ENCODE peak calls at places on chromosome 1, in eight cellular contexts. L is neural progenitor cell; O is esophagus squamous epithelium; S is epithelial cell of esophagus; D is mucosa of descending colon; X is left ventricle myocardium inferior; A is AG09309; U is CD8-positive, alpha-beta T cell. W is an unnamed sample.

GRCh38 chr1:100670083-100670482 is 49.5 kb upstream of the VCAM1 start:
- DNase-seq in L (no peak), O (no peak), S (no peak), D (no peak), X (no peak), A (no peak), U (no peak), W (no peak)

GRCh38 chr1:100188617-100189016 is 10.6 kb upstream of the LRRC39 start:
- DNase-seq in L (no peak), O (no peak), S (no peak), D (no peak), X (no peak), A (peak), U (no peak), W (no peak)

GRCh38 chr1:214801191-214801590 is 198.2 kb downstream of the CENPF start:
- DNase-seq in L (no peak), O (no peak), S (peak), D (no peak), X (no peak), A (no peak), U (no peak), W (no peak)

GRCh38 chr1:23923592-23924495 is 10.7 kb upstream of the CNR2 start:
- DNase-seq in L (no peak), O (no peak), S (no peak), D (no peak), X (no peak), A (no peak), U (no peak), W (no peak)

GRCh38 chr1:118304722-118305344 is 119.8 kb upstream of the SPAG17 start:
- DNase-seq in L (peak), O (no peak), S (peak), D (peak), X (no peak), A (no peak), U (no peak), W (no peak)

GRCh38 chr1:96306809-96307208 is 414.8 kb upstream of the PTBP2 start:
- DNase-seq in L (no peak), O (no peak), S (peak), D (no peak), X (no peak), A (peak), U (no peak), W (no peak)

GRCh38 chr1:185520188-185520935 is 203.3 kb upstream of the IVNS1ABP start:
- DNase-seq in L (no peak), O (no peak), S (peak), D (no peak), X (no peak), A (no peak), U (no peak), W (no peak)

GRCh38 chr1:12615916-12616708 is 1.9 kb downstream of the DHRS3 start:
- DNase-seq in L (peak), O (no peak), S (peak), D (peak), X (peak), A (no peak), U (no peak), W (no peak)

GRCh38 chr1:19009882-19010321 is 53.4 kb upstream of the IFFO2 start:
- DNase-seq in L (peak), O (no peak), S (peak), D (no peak), X (no peak), A (peak), U (no peak), W (no peak)

GRCh38 chr1:180155202-180155682 is 573 bp downstream of the QSOX1 start:
- DNase-seq in L (peak), O (no peak), S (no peak), D (peak), X (no peak), A (no peak), U (no peak), W (no peak)

GRCh38 chr1:41740630-41741239 is 178.0 kb downstream of the HIVEP3 start:
- DNase-seq in L (no peak), O (no peak), S (peak), D (no peak), X (no peak), A (no peak), U (no peak), W (no peak)

GRCh38 chr1:84497631-84498278 is 8.4 kb upstream of the SPATA1 start:
- DNase-seq in L (no peak), O (no peak), S (no peak), D (no peak), X (no peak), A (no peak), U (no peak), W (no peak)

GRCh38 chr1:206705187-206705586 is 20.5 kb downstream of the MAPKAPK2 start:
- DNase-seq in L (peak), O (no peak), S (peak), D (no peak), X (no peak), A (peak), U (no peak), W (no peak)

GRCh38 chr1:86169625-86170024 is 13.1 kb upstream of the COL24A1 start:
- DNase-seq in L (no peak), O (no peak), S (peak), D (no peak), X (no peak), A (no peak), U (no peak), W (no peak)

GRCh38 chr1:160739098-160739511 is at the start of gene SLAMF7:
- DNase-seq in L (no peak), O (no peak), S (peak), D (peak), X (no peak), A (no peak), U (no peak), W (no peak)

GRCh38 chr1:201376464-201377374 is 761 bp downstream of the TNNT2 start:
- DNase-seq in L (peak), O (no peak), S (peak), D (peak), X (no peak), A (no peak), U (no peak), W (no peak)

GRCh38 chr1:207649865-207650580 is 5.1 kb downstream of the CR1L start:
- DNase-seq in L (no peak), O (no peak), S (no peak), D (no peak), X (no peak), A (no peak), U (no peak), W (no peak)

GRCh38 chr1:66313446-66313845 is 220.5 kb upstream of the SGIP1 start:
- DNase-seq in L (no peak), O (no peak), S (peak), D (no peak), X (no peak), A (no peak), U (no peak), W (no peak)

GRCh38 chr1:234980224-234980656 is 148.4 kb downstream of the TOMM20 start:
- DNase-seq in L (no peak), O (no peak), S (peak), D (no peak), X (no peak), A (no peak), U (no peak), W (no peak)

GRCh38 chr1:13976485-13976884 is 276.5 kb downstream of the PRDM2 start:
- DNase-seq in L (no peak), O (no peak), S (no peak), D (no peak), X (no peak), A (no peak), U (no peak), W (no peak)

GRCh38 chr1:87179851-87180519 is 148.7 kb upstream of the LMO4 start:
- DNase-seq in L (no peak), O (no peak), S (no peak), D (no peak), X (no peak), A (no peak), U (no peak), W (no peak)

GRCh38 chr1:24572301-24572700 is 16.4 kb downstream of the NCMAP start:
- DNase-seq in L (no peak), O (no peak), S (no peak), D (no peak), X (no peak), A (no peak), U (no peak), W (no peak)

GRCh38 chr1:241848680-241849344 is 808 bp downstream of the EXO1 start:
- DNase-seq in L (peak), O (no peak), S (no peak), D (no peak), X (no peak), A (no peak), U (no peak), W (no peak)

GRCh38 chr1:68811806-68812205 is 314.9 kb upstream of the DEPDC1 start:
- DNase-seq in L (no peak), O (no peak), S (peak), D (no peak), X (no peak), A (no peak), U (no peak), W (no peak)

GRCh38 chr1:225458222-225458631 is 30.4 kb upstream of the LBR start:
- DNase-seq in L (no peak), O (no peak), S (peak), D (no peak), X (no peak), A (no peak), U (no peak), W (no peak)

GRCh38 chr1:247857069-247857985 is at the start of gene TRIM58:
- DNase-seq in L (no peak), O (no peak), S (no peak), D (peak), X (no peak), A (no peak), U (no peak), W (no peak)

GRCh38 chr1:24705260-24706073 is 39.8 kb upstream of the CLIC4 start:
- DNase-seq in L (peak), O (no peak), S (peak), D (peak), X (peak), A (no peak), U (no peak), W (no peak)

GRCh38 chr1:209629621-209630382 is 22.4 kb downstream of the LAMB3 start:
- DNase-seq in L (no peak), O (no peak), S (no peak), D (no peak), X (no peak), A (no peak), U (no peak), W (no peak)

GRCh38 chr1:209626633-209627348 is 25.4 kb downstream of the LAMB3 start:
- DNase-seq in L (no peak), O (no peak), S (no peak), D (no peak), X (no peak), A (no peak), U (no peak), W (no peak)

GRCh38 chr1:209625791-209626285 is 26.4 kb downstream of the LAMB3 start:
- DNase-seq in L (no peak), O (no peak), S (no peak), D (no peak), X (no peak), A (no peak), U (no peak), W (no peak)

GRCh38 chr1:209628618-209629299 is 23.5 kb downstream of the LAMB3 start:
- DNase-seq in L (no peak), O (no peak), S (no peak), D (no peak), X (no peak), A (no peak), U (no peak), W (no peak)

DNA sequence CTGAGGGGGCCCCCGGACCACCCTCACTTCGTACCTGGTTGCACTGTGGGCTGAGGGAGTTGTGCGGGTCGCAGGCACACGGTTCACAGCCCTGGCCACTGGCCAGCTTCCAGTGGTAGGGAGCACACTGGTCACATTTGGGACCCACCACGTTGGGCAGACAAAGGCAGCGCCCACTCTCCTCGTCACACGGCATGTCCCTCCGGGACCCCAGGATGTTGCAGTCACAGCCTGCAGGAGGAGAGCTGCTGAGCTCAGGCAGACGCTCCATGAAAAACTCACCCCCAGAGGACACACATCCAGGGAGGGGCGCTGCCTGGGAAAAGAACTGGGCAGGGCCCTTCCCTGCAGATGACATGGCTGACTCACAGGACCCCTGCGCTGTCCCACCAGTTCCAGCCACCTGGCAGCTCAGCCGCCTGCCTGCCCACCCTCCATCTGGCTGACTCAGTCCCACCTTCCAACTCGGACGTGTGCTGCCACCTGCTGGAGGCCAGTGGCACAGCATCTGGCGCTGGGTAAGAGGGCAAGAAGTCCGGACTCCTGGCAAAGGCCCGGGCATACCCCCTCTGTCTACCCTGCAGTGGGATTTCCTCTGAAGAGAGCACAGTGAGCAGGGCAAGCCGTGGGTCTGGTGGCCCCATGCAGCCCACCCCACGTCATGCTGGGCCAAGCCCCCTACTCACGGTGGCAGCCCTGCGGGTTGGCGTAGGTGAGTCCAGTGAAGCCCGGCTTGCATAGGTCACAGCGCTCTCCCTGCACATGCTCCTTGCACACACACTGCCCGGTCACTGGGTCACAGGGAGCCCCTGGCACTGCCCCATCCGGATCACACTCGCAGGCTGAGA is 24.7 kb downstream of the LAMB3 start:
- DNase-seq in L (peak), O (no peak), S (peak), D (peak), X (peak), A (no peak), U (peak), W (no peak)
- TF ChIP-seq CTCF in L (peak), O (peak), S (peak), D (peak), X (peak), A (peak), U (peak), W (peak)

GRCh38 chr1:4796161-4796998 is 142.0 kb downstream of the AJAP1 start:
- DNase-seq in L (no peak), O (no peak), S (no peak), D (no peak), X (no peak), A (no peak), U (no peak), W (no peak)
- TF ChIP-seq CTCF in L (no peak), O (no peak), S (no peak), D (no peak), X (no peak), A (no peak), U (no peak), W (no peak)

GRCh38 chr1:226738421-226738994 is 574 bp downstream of the ITPKB start:
- DNase-seq in L (peak), O (no peak), S (peak), D (no peak), X (peak), A (no peak), U (no peak), W (no peak)
- TF ChIP-seq CTCF in L (no peak), O (no peak), S (peak), D (no peak), X (no peak), A (no peak), U (no peak), W (no peak)

GRCh38 chr1:221101792-221102191 is 222.5 kb downstream of the HLX start:
- DNase-seq in L (no peak), O (no peak), S (no peak), D (no peak), X (no peak), A (peak), U (no peak), W (no peak)

GRCh38 chr1:221097479-221098281 is 218.4 kb downstream of the HLX start:
- DNase-seq in L (no peak), O (no peak), S (peak), D (peak), X (no peak), A (peak), U (no peak), W (no peak)

GRCh38 chr1:221100196-221100950 is 221.1 kb downstream of the HLX start:
- DNase-seq in L (no peak), O (no peak), S (no peak), D (no peak), X (no peak), A (peak), U (no peak), W (no peak)

GRCh38 chr1:221099747-221100146 is 220.5 kb downstream of the HLX start:
- DNase-seq in L (no peak), O (no peak), S (no peak), D (no peak), X (no peak), A (no peak), U (no peak), W (no peak)

GRCh38 chr1:221098462-221099406 is 219.5 kb downstream of the HLX start:
- DNase-seq in L (no peak), O (no peak), S (peak), D (no peak), X (no peak), A (no peak), U (no peak), W (no peak)
- TF ChIP-seq CTCF in L (no peak), O (no peak), S (no peak), D (no peak), X (no peak), A (no peak), U (no peak), W (no peak)

GRCh38 chr1:115592264-115592663 is 49.5 kb upstream of the VANGL1 start:
- DNase-seq in L (no peak), O (no peak), S (no peak), D (no peak), X (no peak), A (no peak), U (no peak), W (no peak)
- TF ChIP-seq CTCF in L (no peak), O (no peak), S (no peak), D (no peak), X (no peak), A (no peak), U (no peak), W (peak)

DNA sequence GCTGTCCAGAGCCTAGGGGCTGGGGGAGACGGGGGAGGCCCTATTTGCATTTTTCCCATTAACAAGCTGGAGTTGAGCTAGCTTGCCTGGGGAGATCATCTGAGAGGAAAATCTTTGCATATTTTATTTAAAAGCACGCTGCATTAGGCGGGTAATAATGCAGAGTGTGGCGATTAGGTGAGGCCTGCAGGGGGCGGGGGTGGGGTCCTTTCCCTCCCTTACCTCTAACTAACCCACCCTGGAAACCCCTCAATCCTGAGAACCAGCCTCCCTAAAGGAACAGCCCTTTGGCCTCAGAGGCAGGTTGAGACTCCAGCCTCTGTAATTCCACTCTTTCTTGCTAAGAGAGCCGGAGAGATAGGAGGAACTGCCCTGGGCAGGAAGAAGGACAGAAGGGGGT is 16.1 kb downstream of the C1orf216 start:
- DNase-seq in L (peak), O (no peak), S (no peak), D (no peak), X (no peak), A (no peak), U (no peak), W (no peak)
- TF ChIP-seq CTCF in L (peak), O (no peak), S (no peak), D (no peak), X (no peak), A (no peak), U (no peak), W (no peak)

GRCh38 chr1:34549199-34549598 is 205.6 kb upstream of the GJB5 start:
- DNase-seq in L (peak), O (no peak), S (peak), D (peak), X (no peak), A (no peak), U (no peak), W (no peak)

DNA sequence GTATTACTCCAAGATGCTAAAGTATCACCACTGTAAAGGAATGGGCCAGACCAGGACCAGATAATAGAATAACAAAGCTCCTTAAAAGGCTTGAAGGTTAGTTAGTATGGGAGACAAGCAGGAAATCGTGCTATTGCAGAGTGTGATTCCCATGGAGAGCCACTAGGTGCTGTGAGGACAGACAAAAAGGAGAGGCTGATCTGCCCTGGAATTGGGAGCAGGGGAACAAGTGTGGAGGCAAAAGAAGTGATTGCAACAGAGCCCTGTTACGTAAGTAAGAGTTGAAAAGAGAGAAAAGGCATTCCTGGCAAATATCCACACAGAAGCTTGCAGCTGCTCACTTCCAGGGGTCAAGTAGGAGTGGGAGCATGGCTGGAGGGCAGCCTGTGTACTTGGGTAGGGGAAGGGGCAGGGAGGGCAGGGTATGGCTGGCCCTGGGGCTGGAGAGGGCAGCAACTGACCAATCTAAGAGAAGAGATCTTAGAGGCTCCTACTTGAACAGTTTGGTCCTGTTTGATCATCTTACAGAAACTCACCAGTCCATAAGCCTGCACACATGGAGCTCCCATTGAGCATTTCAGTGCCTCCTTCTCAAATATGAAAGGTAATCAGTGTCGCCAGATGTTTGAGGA is 207.7 kb upstream of the GJB5 start:
- DNase-seq in L (peak), O (no peak), S (peak), D (no peak), X (no peak), A (no peak), U (no peak), W (no peak)
- TF ChIP-seq CTCF in L (peak), O (peak), S (peak), D (no peak), X (no peak), A (no peak), U (no peak), W (no peak)

DNA sequence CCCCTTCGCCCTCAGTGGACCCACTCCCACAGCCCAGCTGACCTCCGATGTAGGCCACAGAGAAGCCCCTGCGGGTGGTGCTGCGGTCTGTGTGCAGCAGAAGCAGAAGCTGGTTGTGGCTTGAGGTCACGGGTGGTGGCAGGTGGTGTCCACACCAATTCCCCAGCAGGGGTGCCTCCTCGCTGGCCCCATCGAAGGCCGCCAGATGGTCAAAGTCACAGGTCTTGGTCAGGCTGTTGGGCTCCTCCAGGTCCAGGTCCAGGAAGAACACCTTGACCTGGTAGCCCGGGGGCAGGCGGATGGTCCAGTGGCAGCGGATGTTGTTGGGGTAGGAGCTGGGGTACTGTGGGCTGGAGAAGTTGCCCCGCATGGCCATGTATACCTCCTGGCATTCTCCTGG is 13.1 kb downstream of the CDCP2 start:
- DNase-seq in L (no peak), O (no peak), S (no peak), D (no peak), X (no peak), A (no peak), U (no peak), W (peak)
- TF ChIP-seq CTCF in L (no peak), O (no peak), S (no peak), D (no peak), X (no peak), A (no peak), U (no peak), W (no peak)

W was measured in chondrocyte.